ENCODE peak calls at places on chromosomes 2 and 18, in ten cellular contexts. One of them, this sample, is unnamed.

GRCh38 chr2:120378605-120379004 is 32.7 kb downstream of the INHBB start:
- DNase-seq in A549: no peak
- DNase-seq in GM23338: no peak
- DNase-seq in fibroblast of lung: no peak
- DNase-seq in choroid plexus epithelial cell: no peak
- DNase-seq in brain microvascular endothelial cell: no peak
- DNase-seq in ovary: no peak
- DNase-seq in left ventricle myocardium inferior: no peak
- DNase-seq in PC-3: no peak
- DNase-seq in adrenal gland: no peak
- DNase-seq in this sample: no peak

GRCh38 chr2:185857676-185858075 is 119.1 kb downstream of the FSIP2 start:
- DNase-seq in choroid plexus epithelial cell: peak
- DNase-seq in A549: no peak
- DNase-seq in GM23338: no peak
- DNase-seq in fibroblast of lung: no peak
- DNase-seq in brain microvascular endothelial cell: no peak
- DNase-seq in adrenal gland: no peak
- DNase-seq in left ventricle myocardium inferior: no peak
- DNase-seq in PC-3: no peak
- DNase-seq in ovary: no peak
- DNase-seq in this sample: peak

GRCh38 chr2:234587341-234588053 is 90.6 kb upstream of the ARL4C start:
- DNase-seq in fibroblast of lung: no peak
- DNase-seq in ovary: no peak
- DNase-seq in A549: no peak
- DNase-seq in GM23338: no peak
- DNase-seq in left ventricle myocardium inferior: no peak
- DNase-seq in PC-3: no peak
- DNase-seq in brain microvascular endothelial cell: peak
- DNase-seq in choroid plexus epithelial cell: no peak
- DNase-seq in adrenal gland: no peak
- DNase-seq in this sample: peak

GRCh38 chr2:188410504-188411235 is 119.0 kb downstream of the GULP1 start:
- DNase-seq in A549: peak
- DNase-seq in PC-3: peak
- DNase-seq in adrenal gland: no peak
- DNase-seq in choroid plexus epithelial cell: no peak
- DNase-seq in fibroblast of lung: peak
- DNase-seq in brain microvascular endothelial cell: no peak
- DNase-seq in GM23338: peak
- DNase-seq in ovary: no peak
- DNase-seq in left ventricle myocardium inferior: no peak
- DNase-seq in this sample: peak

GRCh38 chr2:15937882-15938802 is 2.2 kb upstream of the MYCN start:
- DNase-seq in choroid plexus epithelial cell: no peak
- DNase-seq in left ventricle myocardium inferior: no peak
- DNase-seq in PC-3: no peak
- DNase-seq in A549: no peak
- DNase-seq in ovary: no peak
- DNase-seq in fibroblast of lung: no peak
- DNase-seq in GM23338: no peak
- DNase-seq in brain microvascular endothelial cell: no peak
- DNase-seq in adrenal gland: no peak
- DNase-seq in this sample: no peak

GRCh38 chr18:23260932-23261590 is 125.8 kb downstream of the CABLES1 start:
- DNase-seq in GM23338: no peak
- DNase-seq in brain microvascular endothelial cell: no peak
- DNase-seq in fibroblast of lung: no peak
- DNase-seq in adrenal gland: no peak
- DNase-seq in left ventricle myocardium inferior: no peak
- DNase-seq in ovary: no peak
- DNase-seq in choroid plexus epithelial cell: no peak
- DNase-seq in PC-3: peak
- DNase-seq in A549: no peak
- DNase-seq in this sample: no peak

GRCh38 chr2:235027558-235028214 is 75.9 kb downstream of the SH3BP4 start:
- DNase-seq in choroid plexus epithelial cell: peak
- DNase-seq in GM23338: no peak
- DNase-seq in ovary: no peak
- DNase-seq in fibroblast of lung: peak
- DNase-seq in adrenal gland: peak
- DNase-seq in A549: peak
- DNase-seq in brain microvascular endothelial cell: peak
- DNase-seq in PC-3: peak
- DNase-seq in left ventricle myocardium inferior: no peak
- DNase-seq in this sample: peak

GRCh38 chr2:102258386-102259074 is 52.8 kb upstream of the IL1RL1 start:
- DNase-seq in GM23338: no peak
- DNase-seq in ovary: no peak
- DNase-seq in A549: peak
- DNase-seq in PC-3: peak
- DNase-seq in choroid plexus epithelial cell: peak
- DNase-seq in adrenal gland: no peak
- DNase-seq in fibroblast of lung: peak
- DNase-seq in brain microvascular endothelial cell: peak
- DNase-seq in left ventricle myocardium inferior: no peak
- DNase-seq in this sample: peak

GRCh38 chr18:75489493-75490190 is 62.1 kb upstream of the SMIM21 start:
- DNase-seq in brain microvascular endothelial cell: peak
- DNase-seq in PC-3: peak
- DNase-seq in GM23338: no peak
- DNase-seq in choroid plexus epithelial cell: peak
- DNase-seq in fibroblast of lung: peak
- DNase-seq in left ventricle myocardium inferior: no peak
- DNase-seq in ovary: peak
- DNase-seq in A549: peak
- DNase-seq in adrenal gland: no peak
- DNase-seq in this sample: peak

GRCh38 chr2:88022522-88022921 is 6.2 kb upstream of the RNU2-63P start:
- DNase-seq in ovary: no peak
- DNase-seq in GM23338: no peak
- DNase-seq in adrenal gland: no peak
- DNase-seq in brain microvascular endothelial cell: no peak
- DNase-seq in PC-3: no peak
- DNase-seq in fibroblast of lung: no peak
- DNase-seq in A549: no peak
- DNase-seq in left ventricle myocardium inferior: no peak
- DNase-seq in choroid plexus epithelial cell: no peak
- DNase-seq in this sample: no peak

GRCh38 chr2:46268196-46268595 is 29.0 kb upstream of the EPAS1 start:
- DNase-seq in left ventricle myocardium inferior: no peak
- DNase-seq in A549: no peak
- DNase-seq in brain microvascular endothelial cell: no peak
- DNase-seq in fibroblast of lung: peak
- DNase-seq in PC-3: no peak
- DNase-seq in choroid plexus epithelial cell: peak
- DNase-seq in GM23338: no peak
- DNase-seq in adrenal gland: no peak
- DNase-seq in ovary: no peak
- DNase-seq in this sample: no peak

GRCh38 chr2:238113611-238114010 is 13.5 kb downstream of the ESPNL start:
- DNase-seq in ovary: no peak
- DNase-seq in A549: no peak
- DNase-seq in left ventricle myocardium inferior: peak
- DNase-seq in GM23338: no peak
- DNase-seq in adrenal gland: no peak
- DNase-seq in fibroblast of lung: no peak
- DNase-seq in choroid plexus epithelial cell: no peak
- DNase-seq in PC-3: no peak
- DNase-seq in brain microvascular endothelial cell: no peak
- DNase-seq in this sample: no peak

GRCh38 chr2:134277223-134277622 is 23.4 kb downstream of the MGAT5 start:
- DNase-seq in GM23338: no peak
- DNase-seq in PC-3: no peak
- DNase-seq in brain microvascular endothelial cell: no peak
- DNase-seq in left ventricle myocardium inferior: no peak
- DNase-seq in ovary: no peak
- DNase-seq in choroid plexus epithelial cell: no peak
- DNase-seq in A549: no peak
- DNase-seq in adrenal gland: no peak
- DNase-seq in fibroblast of lung: no peak
- DNase-seq in this sample: no peak

GRCh38 chr18:4125246-4125938 is 329.7 kb downstream of the DLGAP1 start:
- DNase-seq in GM23338: peak
- DNase-seq in choroid plexus epithelial cell: no peak
- DNase-seq in adrenal gland: no peak
- DNase-seq in fibroblast of lung: no peak
- DNase-seq in PC-3: no peak
- DNase-seq in left ventricle myocardium inferior: peak
- DNase-seq in ovary: no peak
- DNase-seq in brain microvascular endothelial cell: peak
- DNase-seq in A549: no peak
- DNase-seq in this sample: no peak

GRCh38 chr18:43665239-43665788 is 388.0 kb upstream of the SYT4 start:
- DNase-seq in adrenal gland: no peak
- DNase-seq in choroid plexus epithelial cell: peak
- DNase-seq in GM23338: no peak
- DNase-seq in PC-3: peak
- DNase-seq in brain microvascular endothelial cell: peak
- DNase-seq in ovary: no peak
- DNase-seq in A549: no peak
- DNase-seq in left ventricle myocardium inferior: no peak
- DNase-seq in fibroblast of lung: peak
- DNase-seq in this sample: peak

GRCh38 chr2:156366747-156367146 is 34.2 kb upstream of the NR4A2 start:
- DNase-seq in ovary: no peak
- DNase-seq in choroid plexus epithelial cell: no peak
- DNase-seq in GM23338: no peak
- DNase-seq in brain microvascular endothelial cell: no peak
- DNase-seq in adrenal gland: no peak
- DNase-seq in fibroblast of lung: no peak
- DNase-seq in PC-3: no peak
- DNase-seq in A549: peak
- DNase-seq in left ventricle myocardium inferior: no peak
- DNase-seq in this sample: no peak

GRCh38 chr2:171154348-171154747 is 6.3 kb downstream of the TLK1 start:
- DNase-seq in GM23338: no peak
- DNase-seq in adrenal gland: no peak
- DNase-seq in fibroblast of lung: no peak
- DNase-seq in choroid plexus epithelial cell: peak
- DNase-seq in left ventricle myocardium inferior: no peak
- DNase-seq in brain microvascular endothelial cell: no peak
- DNase-seq in PC-3: peak
- DNase-seq in A549: no peak
- DNase-seq in ovary: no peak
- DNase-seq in this sample: no peak

GRCh38 chr2:12432985-12433640 is 283.6 kb upstream of the TRIB2 start:
- DNase-seq in GM23338: no peak
- DNase-seq in fibroblast of lung: peak
- DNase-seq in adrenal gland: no peak
- DNase-seq in choroid plexus epithelial cell: peak
- DNase-seq in ovary: no peak
- DNase-seq in brain microvascular endothelial cell: no peak
- DNase-seq in left ventricle myocardium inferior: no peak
- DNase-seq in A549: no peak
- DNase-seq in PC-3: peak
- DNase-seq in this sample: no peak

GRCh38 chr2:219969508-219969907 is 342.1 kb downstream of the SLC4A3 start:
- DNase-seq in choroid plexus epithelial cell: no peak
- DNase-seq in left ventricle myocardium inferior: no peak
- DNase-seq in fibroblast of lung: peak
- DNase-seq in PC-3: peak
- DNase-seq in brain microvascular endothelial cell: no peak
- DNase-seq in A549: peak
- DNase-seq in adrenal gland: no peak
- DNase-seq in ovary: no peak
- DNase-seq in GM23338: no peak
- DNase-seq in this sample: no peak
- H3K4me3 ChIP-seq in choroid plexus epithelial cell: no peak
- H3K4me3 ChIP-seq in left ventricle myocardium inferior: no peak
- H3K4me3 ChIP-seq in fibroblast of lung: no peak
- H3K4me3 ChIP-seq in PC-3: peak
- H3K4me3 ChIP-seq in brain microvascular endothelial cell: no peak
- H3K4me3 ChIP-seq in A549: no peak
- H3K4me3 ChIP-seq in adrenal gland: no peak
- H3K4me3 ChIP-seq in ovary: no peak
- H3K4me3 ChIP-seq in GM23338: no peak
- H3K4me3 ChIP-seq in this sample: no peak

DNA sequence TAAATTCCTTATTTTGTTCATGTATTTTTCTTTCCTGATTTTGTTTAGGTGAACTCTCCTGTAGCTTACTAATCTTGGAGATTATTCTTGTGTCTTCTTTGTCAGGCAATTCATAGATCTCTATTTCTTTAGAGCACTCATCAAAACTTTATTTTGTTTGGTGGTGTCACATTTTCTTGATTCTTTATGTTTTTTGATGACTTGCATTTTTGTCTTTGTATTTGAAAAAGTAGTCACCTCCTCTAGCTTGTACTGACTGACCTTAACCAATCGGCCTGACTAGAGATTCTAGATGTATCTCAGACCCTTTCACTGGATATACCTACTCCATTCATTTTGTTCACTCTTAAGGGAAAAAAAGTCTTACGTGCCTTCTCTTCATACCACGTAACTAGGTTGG is 986.3 kb upstream of the LRRTM1 start:
- DNase-seq in adrenal gland: no peak
- DNase-seq in GM23338: no peak
- DNase-seq in fibroblast of lung: no peak
- DNase-seq in brain microvascular endothelial cell: no peak
- DNase-seq in choroid plexus epithelial cell: no peak
- DNase-seq in A549: no peak
- DNase-seq in PC-3: no peak
- DNase-seq in ovary: no peak
- DNase-seq in left ventricle myocardium inferior: no peak
- DNase-seq in this sample: no peak
- H3K4me3 ChIP-seq in adrenal gland: no peak
- H3K4me3 ChIP-seq in GM23338: no peak
- H3K4me3 ChIP-seq in fibroblast of lung: no peak
- H3K4me3 ChIP-seq in brain microvascular endothelial cell: no peak
- H3K4me3 ChIP-seq in choroid plexus epithelial cell: no peak
- H3K4me3 ChIP-seq in A549: no peak
- H3K4me3 ChIP-seq in PC-3: no peak
- H3K4me3 ChIP-seq in ovary: no peak
- H3K4me3 ChIP-seq in left ventricle myocardium inferior: no peak
- H3K4me3 ChIP-seq in this sample: no peak

DNA sequence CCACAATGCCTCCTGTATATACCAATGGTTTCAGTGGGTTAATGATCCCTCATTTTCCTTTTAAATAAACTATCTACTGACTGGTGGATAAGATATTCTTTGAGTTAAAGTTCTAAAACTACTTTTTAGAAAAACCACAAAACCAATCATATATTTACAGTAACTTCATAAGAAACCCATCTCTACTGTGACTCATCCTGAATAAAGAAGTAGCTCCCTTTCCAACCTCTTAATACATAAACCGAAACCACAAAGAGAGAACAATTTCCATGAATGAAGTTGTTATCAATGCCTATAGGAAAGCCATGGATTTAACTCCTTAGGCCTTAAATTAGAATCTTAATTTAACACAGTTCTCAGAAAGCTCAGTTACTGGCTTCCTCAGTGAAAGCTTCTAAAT is 227.0 kb upstream of the SMAD7 start:
- DNase-seq in fibroblast of lung: peak
- DNase-seq in brain microvascular endothelial cell: no peak
- DNase-seq in choroid plexus epithelial cell: peak
- DNase-seq in adrenal gland: no peak
- DNase-seq in A549: no peak
- DNase-seq in GM23338: no peak
- DNase-seq in left ventricle myocardium inferior: no peak
- DNase-seq in PC-3: peak
- DNase-seq in ovary: no peak
- DNase-seq in this sample: peak
- H3K4me3 ChIP-seq in fibroblast of lung: no peak
- H3K4me3 ChIP-seq in brain microvascular endothelial cell: no peak
- H3K4me3 ChIP-seq in choroid plexus epithelial cell: no peak
- H3K4me3 ChIP-seq in adrenal gland: no peak
- H3K4me3 ChIP-seq in A549: no peak
- H3K4me3 ChIP-seq in GM23338: no peak
- H3K4me3 ChIP-seq in left ventricle myocardium inferior: no peak
- H3K4me3 ChIP-seq in PC-3: no peak
- H3K4me3 ChIP-seq in ovary: no peak
- H3K4me3 ChIP-seq in this sample: no peak

GRCh38 chr2:64987001-64987962 is 1.9 kb upstream of the SLC1A4 start:
- DNase-seq in ovary: no peak
- DNase-seq in left ventricle myocardium inferior: no peak
- DNase-seq in A549: no peak
- DNase-seq in brain microvascular endothelial cell: peak
- DNase-seq in fibroblast of lung: peak
- DNase-seq in GM23338: no peak
- DNase-seq in choroid plexus epithelial cell: peak
- DNase-seq in PC-3: peak
- DNase-seq in adrenal gland: no peak
- DNase-seq in this sample: no peak
- H3K4me3 ChIP-seq in ovary: peak
- H3K4me3 ChIP-seq in left ventricle myocardium inferior: peak
- H3K4me3 ChIP-seq in A549: peak
- H3K4me3 ChIP-seq in brain microvascular endothelial cell: peak
- H3K4me3 ChIP-seq in fibroblast of lung: peak
- H3K4me3 ChIP-seq in GM23338: peak
- H3K4me3 ChIP-seq in choroid plexus epithelial cell: peak
- H3K4me3 ChIP-seq in PC-3: peak
- H3K4me3 ChIP-seq in adrenal gland: peak
- H3K4me3 ChIP-seq in this sample: peak

This sample was measured in foreskin fibroblast.